ENCODE peak calls at places on chromosomes 11 and 22, in nine cellular contexts. O is HuH-7; M is activated CD8-positive, alpha-beta memory T cell treated with anti-CD3 and anti-CD28 coated beads for 48 hours; F is left lung; X is astrocyte of the cerebellum; W is stimulated activated CD4-positive, alpha-beta T cell treated with anti-CD3 and anti-CD28 coated beads, Interleukin-4, amount 100 ng/mL, for 48 hours; Y is activated T-helper 2 cell treated with anti-CD3 and anti-CD28 coated beads, Interferon-gamma antibody, Interleukin-2, Interleukin-4, amounts not matched to agents 10 μg/mL and 5 μg/mL and 100 μg/mL, durations not matched to agents 14 hours and 24 hours and 36 hours; G is frontal cortex; N is iPS-NIHi11. K is an unnamed sample.

GRCh38 chr22:27315833-27316232 is 485.7 kb downstream of the MN1 start:
- DNase-seq in M (no peak), Y (no peak), W (no peak), X (no peak), O (no peak), F (no peak), N (no peak), G (no peak), K (no peak)

GRCh38 chr11:76030973-76031590 is 175.2 kb downstream of the WNT11 start:
- DNase-seq in X (no peak), O (no peak), Y (no peak), G (no peak), W (no peak), N (no peak), F (no peak), M (no peak), K (peak; percentile 84)

GRCh38 chr11:46047520-46047919 is 73.7 kb downstream of the PHF21A start:
- DNase-seq in O (no peak), F (no peak), N (no peak), G (no peak), Y (no peak), M (no peak), W (no peak), X (no peak), K (peak; percentile 86)

GRCh38 chr11:131618203-131618602 is 247.8 kb downstream of the NTM start:
- DNase-seq in M (no peak), N (no peak), G (no peak), O (no peak), Y (no peak), X (no peak), W (no peak), F (no peak), K (no peak)

GRCh38 chr11:72233056-72233772 is 8.6 kb downstream of the INPPL1 start:
- DNase-seq in W (no peak), F (no peak), N (no peak), G (no peak), O (peak; percentile 1), Y (no peak), X (no peak), M (no peak), K (no peak)

GRCh38 chr11:131924001-131924400 is 553.6 kb downstream of the NTM start:
- DNase-seq in N (no peak), Y (no peak), O (no peak), X (no peak), M (no peak), F (no peak), W (no peak), G (no peak), K (no peak)

GRCh38 chr11:19597194-19597593 is 115.4 kb upstream of the NAV2 start:
- DNase-seq in Y (no peak), N (no peak), W (no peak), M (no peak), X (no peak), O (no peak), G (no peak), F (no peak), K (peak; percentile 38)

GRCh38 chr11:117606211-117606610 is 190.8 kb downstream of the DSCAML1 start:
- DNase-seq in X (no peak), G (no peak), M (no peak), O (no peak), F (no peak), Y (no peak), W (no peak), N (no peak), K (no peak)

GRCh38 chr11:117421041-117421440 is 93.4 kb downstream of the CEP164 start:
- DNase-seq in W (no peak), G (no peak), X (no peak), F (no peak), Y (no peak), N (no peak), M (no peak), O (no peak), K (no peak)

GRCh38 chr22:31241936-31242335 is 29.8 kb downstream of the LIMK2 start:
- DNase-seq in G (no peak), X (no peak), N (no peak), Y (no peak), O (no peak), W (no peak), M (no peak), F (no peak), K (peak; percentile 73)

GRCh38 chr22:24875862-24876506 is 70.0 kb downstream of the SGSM1 start:
- DNase-seq in F (no peak), G (no peak), O (peak; percentile 51), W (no peak), N (peak; percentile 89), X (no peak), M (no peak), Y (no peak), K (no peak)

GRCh38 chr11:29119691-29120328 is 897.0 kb downstream of the KCNA4 start:
- DNase-seq in W (no peak), X (peak; percentile 49), Y (no peak), O (no peak), M (no peak), N (no peak), F (no peak), G (no peak), K (peak; percentile 86)

GRCh38 chr11:96084610-96085348 is 160.9 kb upstream of the MTMR2 start:
- DNase-seq in G (no peak), F (no peak), X (no peak), W (no peak), O (no peak), N (no peak), M (no peak), Y (no peak), K (no peak)

GRCh38 chr11:58787903-58788302 is 56.2 kb upstream of the GLYAT start:
- DNase-seq in F (no peak), N (no peak), X (no peak), G (no peak), Y (no peak), M (no peak), W (no peak), O (no peak), K (peak; percentile 88)

GRCh38 chr22:46568102-46568809 is 30.8 kb upstream of the CELSR1 start:
- DNase-seq in G (no peak), Y (no peak), O (no peak), M (no peak), X (no peak), N (no peak), F (peak; percentile 31), W (no peak), K (no peak)

GRCh38 chr11:78056093-78056492 is 7.6 kb upstream of the THRSP start:
- DNase-seq in W (no peak), Y (no peak), N (no peak), O (no peak), G (no peak), X (no peak), F (no peak), M (no peak), K (no peak)

GRCh38 chr11:761526-762108 is 14.4 kb downstream of the TALDO1 start:
- DNase-seq in X (no peak), G (no peak), Y (no peak), M (no peak), F (no peak), O (no peak), N (no peak), W (no peak), K (no peak)

GRCh38 chr22:31969789-31970489 is 25.6 kb downstream of the YWHAH start:
- DNase-seq in G (peak; percentile 79), X (peak; percentile 44), Y (peak; percentile 27), O (peak; percentile 82), F (peak; percentile 78), M (peak; percentile 30), N (peak; percentile 89), W (peak; percentile 38), K (peak; percentile 78)

GRCh38 chr11:17528906-17529813 is 15.1 kb downstream of the USH1C start:
- DNase-seq in M (no peak), Y (no peak), F (no peak), W (no peak), O (no peak), X (no peak), G (no peak), N (no peak), K (no peak)

GRCh38 chr11:69198891-69199582 is 43.3 kb downstream of the SMIM38 start:
- DNase-seq in M (no peak), O (no peak), X (no peak), F (no peak), Y (no peak), W (no peak), N (no peak), G (no peak), K (no peak)

GRCh38 chr22:32617271-32617670 is 142.7 kb downstream of the FBXO7 start:
- DNase-seq in G (no peak), O (no peak), F (no peak), N (no peak), W (no peak), X (no peak), M (no peak), Y (no peak), K (no peak)